ENCODE peak calls at places on chromosomes 11 and 22, in six cellular contexts. N, U, V, D, X and O are unnamed samples.

GRCh38 chr11:116853461-116854073 is 16.1 kb upstream of the APOA1 start:
- DNase-seq in N (peak), U (no peak), V (no peak), D (no peak), X (peak), O (peak)

GRCh38 chr11:72069787-72070251 is 10.5 kb downstream of the NUMA1 start:
- DNase-seq in N (no peak), U (peak), V (no peak), D (peak), X (no peak), O (no peak)

GRCh38 chr11:115803341-115803740 is 299.1 kb upstream of the CADM1 start:
- DNase-seq in N (no peak), U (no peak), V (no peak), D (no peak), X (no peak), O (no peak)

GRCh38 chr11:19679952-19680823 is 32.4 kb upstream of the NAV2 start:
- DNase-seq in N (no peak), U (no peak), V (peak), D (no peak), X (no peak), O (no peak)

GRCh38 chr22:45582955-45583320 is 80.3 kb downstream of the FBLN1 start:
- DNase-seq in N (no peak), U (no peak), V (no peak), D (no peak), X (no peak), O (no peak)

GRCh38 chr22:36562261-36562835 is 33.4 kb upstream of the EIF3D start:
- DNase-seq in N (no peak), U (peak), V (no peak), D (no peak), X (no peak), O (no peak)

GRCh38 chr11:115439385-115439784 is 64.8 kb downstream of the CADM1 start:
- DNase-seq in N (no peak), U (no peak), V (no peak), D (no peak), X (no peak), O (no peak)

GRCh38 chr11:71527576-71528210 is 626 bp downstream of the KRTAP5-7 start:
- DNase-seq in N (no peak), U (no peak), V (no peak), D (no peak), X (no peak), O (no peak)

GRCh38 chr11:17699157-17700114 is 19.9 kb upstream of the MYOD1 start:
- DNase-seq in N (no peak), U (peak), V (no peak), D (no peak), X (no peak), O (no peak)

GRCh38 chr11:43197357-43197756 is 114.4 kb upstream of the API5 start:
- DNase-seq in N (no peak), U (no peak), V (no peak), D (no peak), X (no peak), O (no peak)

GRCh38 chr11:84056696-84057095 is 770.5 kb upstream of the CCDC90B start:
- DNase-seq in N (no peak), U (no peak), V (no peak), D (no peak), X (no peak), O (no peak)

GRCh38 chr22:49977578-49977977 is 17.0 kb downstream of the PIM3 start:
- DNase-seq in N (no peak), U (no peak), V (no peak), D (no peak), X (no peak), O (no peak)

GRCh38 chr11:129279326-129280026 is 87.4 kb upstream of the ARHGAP32 start:
- DNase-seq in N (peak), U (no peak), V (no peak), D (peak), X (no peak), O (peak)

GRCh38 chr22:44847380-44847779 is 95.0 kb downstream of the ARHGAP8 start:
- DNase-seq in N (no peak), U (no peak), V (no peak), D (no peak), X (no peak), O (no peak)

GRCh38 chr22:42711895-42712837 is 8.5 kb downstream of the A4GALT start:
- DNase-seq in N (no peak), U (no peak), V (no peak), D (no peak), X (no peak), O (no peak)

GRCh38 chr22:46923394-46923793 is 160.9 kb downstream of the TBC1D22A start:
- DNase-seq in N (no peak), U (no peak), V (no peak), D (no peak), X (no peak), O (no peak)

GRCh38 chr11:102293873-102294601 is 23.2 kb upstream of the BIRC3 start:
- DNase-seq in N (no peak), U (peak), V (no peak), D (peak), X (no peak), O (no peak)

GRCh38 chr22:47196881-47197701 is 434.6 kb downstream of the TBC1D22A start:
- DNase-seq in N (no peak), U (no peak), V (no peak), D (no peak), X (no peak), O (no peak)

GRCh38 chr22:43128928-43129424 is 14.2 kb downstream of the MCAT start:
- DNase-seq in N (no peak), U (peak), V (no peak), D (no peak), X (no peak), O (no peak)

GRCh38 chr22:24996420-24996952 is 44.0 kb downstream of the KIAA1671 start:
- DNase-seq in N (no peak), U (no peak), V (peak), D (no peak), X (no peak), O (no peak)

GRCh38 chr22:23236440-23237139 is 56.3 kb downstream of the BCR start:
- DNase-seq in N (no peak), U (peak), V (no peak), D (no peak), X (no peak), O (no peak)

GRCh38 chr22:44325718-44326548 is 13.2 kb upstream of the SHISAL1 start:
- DNase-seq in N (no peak), U (no peak), V (no peak), D (no peak), X (no peak), O (no peak)

GRCh38 chr11:88683024-88683423 is 345.5 kb upstream of the CTSC start:
- DNase-seq in N (no peak), U (no peak), V (no peak), D (no peak), X (no peak), O (no peak)

GRCh38 chr11:86063536-86063935 is 5.3 kb downstream of the PICALM start:
- DNase-seq in N (no peak), U (no peak), V (no peak), D (no peak), X (no peak), O (no peak)

DNA sequence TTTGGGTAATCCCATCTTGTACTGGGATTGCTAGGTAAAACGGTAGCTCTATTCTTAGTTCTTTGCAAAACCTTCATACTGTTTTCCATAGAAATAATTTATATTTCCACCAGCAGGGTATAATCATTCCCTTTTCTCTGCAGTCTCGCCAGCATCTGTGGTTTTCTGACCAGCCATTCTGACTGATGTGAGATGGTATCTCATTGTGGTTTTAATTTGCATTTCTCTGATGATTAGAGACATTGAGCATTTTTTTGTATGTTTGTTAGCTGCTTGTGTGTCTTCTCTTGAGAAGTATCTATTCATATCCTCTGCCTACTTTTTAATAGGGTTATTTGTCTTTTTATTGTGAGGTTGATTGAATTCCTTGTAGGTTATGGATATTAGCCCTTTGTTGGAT is 220.9 kb downstream of the PGR start:
- DNase-seq in N (no peak), U (no peak), V (no peak), D (no peak), X (no peak), O (no peak)
- TF ChIP-seq TAF1 in N (no peak), U (no peak), V (no peak), D (no peak), X (no peak), O (no peak)

GRCh38 chr22:20118572-20119020 is 1.6 kb upstream of the TRMT2A start:
- DNase-seq in N (no peak), U (peak), V (no peak), D (no peak), X (no peak), O (no peak)

GRCh38 chr22:20115691-20116375 is at the start of gene RANBP1:
- DNase-seq in N (no peak), U (peak), V (no peak), D (no peak), X (no peak), O (no peak)

GRCh38 chr22:20117656-20118571 is 888 bp upstream of the TRMT2A start:
- DNase-seq in N (peak), U (peak), V (no peak), D (no peak), X (no peak), O (peak)

GRCh38 chr22:20116376-20116950 is 559 bp downstream of the RANBP1 start:
- DNase-seq in N (peak), U (peak), V (no peak), D (no peak), X (no peak), O (no peak)

GRCh38 chr22:20116951-20117645 is at the start of gene TRMT2A:
- DNase-seq in N (peak), U (peak), V (peak), D (peak), X (peak), O (peak)
- TF ChIP-seq POLR2A in N (no peak), U (peak), V (peak), D (peak), X (peak), O (peak)

DNA sequence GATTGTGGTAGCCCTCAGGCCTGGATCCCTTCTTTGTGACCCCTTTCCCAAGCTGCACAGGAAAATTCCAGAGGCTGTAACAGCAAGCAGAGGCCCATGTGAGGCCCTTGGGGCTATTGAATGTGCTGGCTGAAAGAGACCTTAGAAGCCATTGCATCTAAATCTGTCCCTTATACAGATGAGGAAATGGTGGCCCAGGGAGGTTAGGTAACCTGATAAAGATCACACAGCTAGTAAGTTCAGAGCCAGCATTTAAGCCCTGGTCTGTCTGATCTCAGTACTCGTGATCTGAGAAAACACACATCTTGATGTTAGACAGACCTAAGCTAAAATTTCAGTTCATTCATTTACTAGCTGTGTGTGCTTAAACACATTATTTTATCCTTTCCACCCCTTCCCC is 115.9 kb upstream of the TBCEL start:
- DNase-seq in N (no peak), U (no peak), V (no peak), D (no peak), X (no peak), O (no peak)
- TF ChIP-seq POLR2AphosphoS5 in N (no peak), U (no peak), V (no peak), D (no peak), X (no peak), O (no peak)

GRCh38 chr11:132049205-132049604 is 678.8 kb downstream of the NTM start:
- DNase-seq in N (no peak), U (no peak), V (no peak), D (no peak), X (no peak), O (no peak)
- TF ChIP-seq TAF1 in N (no peak), U (no peak), V (no peak), D (no peak), X (no peak), O (no peak)

GRCh38 chr11:112024178-112024777 is 930 bp upstream of the DLAT start:
- DNase-seq in N (no peak), U (peak), V (no peak), D (no peak), X (no peak), O (peak)

GRCh38 chr11:112023104-112023503 is 2.1 kb upstream of the DLAT start:
- DNase-seq in N (no peak), U (no peak), V (no peak), D (peak), X (no peak), O (no peak)

GRCh38 chr11:112025682-112026081 is 474 bp downstream of the DLAT start:
- DNase-seq in N (peak), U (no peak), V (no peak), D (peak), X (no peak), O (peak)

GRCh38 chr11:112029460-112029859 is 4.3 kb downstream of the DLAT start:
- DNase-seq in N (no peak), U (no peak), V (no peak), D (no peak), X (no peak), O (no peak)

GRCh38 chr11:112024778-112025678 is at the start of gene DLAT:
- DNase-seq in N (peak), U (peak), V (peak), D (peak), X (peak), O (peak)
- TF ChIP-seq POLR2A in N (peak), U (peak), V (peak), D (peak), X (peak), O (peak)

DNA sequence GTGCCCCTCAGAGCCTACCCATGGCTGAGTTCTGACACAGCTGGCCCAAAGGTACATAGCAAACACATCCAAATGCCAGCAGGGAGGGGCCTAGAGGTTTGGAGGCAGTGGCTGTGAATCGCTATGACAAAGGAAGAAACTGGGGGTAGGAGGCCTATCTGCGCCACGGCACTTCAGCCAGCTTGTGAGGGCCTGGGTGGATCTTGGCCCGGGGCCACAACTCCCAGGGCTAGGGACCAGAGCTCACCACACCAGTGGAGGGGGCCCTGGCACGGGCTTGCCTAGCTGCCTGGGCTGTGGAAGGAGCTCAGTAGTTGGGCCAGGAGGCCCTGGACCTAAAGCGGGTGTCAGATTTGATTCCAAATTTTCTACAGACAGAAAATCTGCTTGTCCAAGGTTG is 9.4 kb upstream of the NAP1L4 start:
- DNase-seq in N (no peak), U (no peak), V (no peak), D (no peak), X (no peak), O (no peak)
- TF ChIP-seq POLR2AphosphoS5 in N (no peak), U (no peak), V (no peak), D (no peak), X (no peak), O (no peak)

GRCh38 chr11:8608646-8609045 is 14.6 kb upstream of the STK33 start:
- DNase-seq in N (no peak), U (no peak), V (no peak), D (no peak), X (no peak), O (no peak)
- TF ChIP-seq TAF1 in N (no peak), U (no peak), V (no peak), D (no peak), X (no peak), O (no peak)

GRCh38 chr11:103773059-103773458 is 263.4 kb upstream of the DDI1 start:
- DNase-seq in N (no peak), U (no peak), V (no peak), D (no peak), X (no peak), O (no peak)

GRCh38 chr11:103779054-103779453 is 257.4 kb upstream of the DDI1 start:
- DNase-seq in N (no peak), U (no peak), V (no peak), D (no peak), X (no peak), O (no peak)

GRCh38 chr11:103773537-103773936 is 262.9 kb upstream of the DDI1 start:
- DNase-seq in N (no peak), U (no peak), V (no peak), D (no peak), X (no peak), O (no peak)
- TF ChIP-seq POLR2A in N (no peak), U (no peak), V (no peak), D (no peak), X (no peak), O (no peak)

GRCh38 chr11:61828379-61828628 is 204 bp downstream of the FADS2 start:
- DNase-seq in N (no peak), U (no peak), V (no peak), D (no peak), X (no peak), O (no peak)
- TF ChIP-seq POLR2AphosphoS5 in N (no peak), U (no peak), V (peak), D (no peak), X (no peak), O (peak)